ENCODE peak calls at places on chromosomes 3 and 15, in nine cellular contexts. G, H, L, F, S, R, P, Z and B are unnamed samples.

GRCh38 chr15:96362759-96363678 is 32.5 kb downstream of the NR2F2 start:
- DNase-seq in P (no peak), S (no peak), G (no peak), H (no peak), F (peak; percentile 91), R (no peak), Z (peak; percentile 43), L (no peak), B (no peak)

GRCh38 chr3:32395451-32395970 is 3.9 kb downstream of the CMTM7 start:
- DNase-seq in Z (no peak), R (no peak), F (no peak), P (no peak), S (no peak), H (peak; percentile 23), G (no peak), L (no peak), B (peak; percentile 42)

GRCh38 chr3:128484404-128485282 is 8.4 kb downstream of the GATA2 start:
- DNase-seq in Z (no peak), R (peak; percentile 22), F (peak; percentile 66), G (no peak), L (no peak), P (no peak), H (no peak), S (no peak), B (no peak)

GRCh38 chr3:196968233-196969000 is at the start of gene PIGZ:
- DNase-seq in S (no peak), G (no peak), F (peak; percentile 78), R (peak; percentile 65), P (no peak), Z (peak; percentile 56), H (peak; percentile 32), L (no peak), B (peak; percentile 30)

GRCh38 chr3:24588568-24588967 is 93.9 kb upstream of the THRB start:
- DNase-seq in Z (no peak), H (no peak), G (no peak), F (no peak), R (no peak), S (no peak), L (no peak), P (no peak), B (peak; percentile 37)

GRCh38 chr15:86611392-86612040 is 531.8 kb downstream of the AGBL1 start:
- DNase-seq in H (peak; percentile 40), S (no peak), P (no peak), G (peak; percentile 71), R (no peak), Z (peak; percentile 89), F (no peak), L (no peak), B (no peak)

GRCh38 chr15:87973456-87974215 is 282.9 kb downstream of the NTRK3 start:
- DNase-seq in F (peak; percentile 64), R (no peak), P (no peak), S (no peak), L (no peak), H (no peak), Z (no peak), G (no peak), B (no peak)

GRCh38 chr3:149015383-149015782 is 24.0 kb downstream of the GYG1 start:
- DNase-seq in R (no peak), P (no peak), S (no peak), L (no peak), H (peak; percentile 36), Z (no peak), G (no peak), F (no peak), B (no peak)

GRCh38 chr15:52789601-52790165 is 453 bp downstream of the ONECUT1 start:
- DNase-seq in S (no peak), R (peak; percentile 45), H (no peak), G (no peak), F (peak; percentile 64), P (no peak), Z (no peak), L (peak; percentile 29), B (peak; percentile 16)

GRCh38 chr3:111392911-111393351 is 149.1 kb upstream of the CD96 start:
- DNase-seq in G (no peak), S (peak; percentile 16), P (no peak), R (no peak), H (no peak), L (peak; percentile 8), F (no peak), Z (peak; percentile 90), B (no peak)

GRCh38 chr3:76651784-76652183 is 388.1 kb upstream of the ROBO2 start:
- DNase-seq in R (no peak), H (no peak), S (no peak), Z (no peak), L (peak; percentile 13), G (no peak), P (no peak), F (peak; percentile 14), B (no peak)

GRCh38 chr3:153513236-153513635 is 351.2 kb downstream of the RAP2B start:
- DNase-seq in G (no peak), L (peak; percentile 38), R (no peak), F (peak; percentile 41), H (peak; percentile 8), Z (peak; percentile 43), P (no peak), S (no peak), B (peak; percentile 23)

GRCh38 chr3:37703633-37704032 is 158.0 kb upstream of the CTDSPL start:
- DNase-seq in P (no peak), H (peak; percentile 9), R (no peak), S (no peak), L (peak; percentile 63), G (no peak), Z (peak; percentile 77), F (no peak), B (peak; percentile 7)

GRCh38 chr15:92942706-92943105 is 42.6 kb downstream of the CHD2 start:
- DNase-seq in G (no peak), H (no peak), R (no peak), F (no peak), L (no peak), Z (no peak), P (no peak), S (no peak), B (no peak)

GRCh38 chr15:92944946-92945521 is 44.9 kb downstream of the CHD2 start:
- DNase-seq in G (no peak), F (no peak), P (no peak), R (no peak), Z (no peak), H (no peak), L (no peak), S (no peak), B (no peak)

GRCh38 chr15:92947071-92947730 is 47.1 kb downstream of the CHD2 start:
- DNase-seq in R (no peak), Z (no peak), S (no peak), P (no peak), G (no peak), L (no peak), H (no peak), F (no peak), B (no peak)

GRCh38 chr15:92941668-92942067 is 41.5 kb downstream of the CHD2 start:
- DNase-seq in F (no peak), G (no peak), Z (no peak), H (no peak), S (no peak), R (no peak), L (no peak), P (no peak), B (no peak)

GRCh38 chr15:92943581-92943980 is 43.5 kb downstream of the CHD2 start:
- DNase-seq in R (no peak), G (no peak), S (no peak), L (no peak), Z (no peak), F (no peak), H (no peak), P (no peak), B (no peak)
- TF ChIP-seq CTCF in R (no peak), G (no peak), S (no peak), L (no peak), Z (no peak), F (no peak), H (no peak), P (no peak), B (no peak)

DNA sequence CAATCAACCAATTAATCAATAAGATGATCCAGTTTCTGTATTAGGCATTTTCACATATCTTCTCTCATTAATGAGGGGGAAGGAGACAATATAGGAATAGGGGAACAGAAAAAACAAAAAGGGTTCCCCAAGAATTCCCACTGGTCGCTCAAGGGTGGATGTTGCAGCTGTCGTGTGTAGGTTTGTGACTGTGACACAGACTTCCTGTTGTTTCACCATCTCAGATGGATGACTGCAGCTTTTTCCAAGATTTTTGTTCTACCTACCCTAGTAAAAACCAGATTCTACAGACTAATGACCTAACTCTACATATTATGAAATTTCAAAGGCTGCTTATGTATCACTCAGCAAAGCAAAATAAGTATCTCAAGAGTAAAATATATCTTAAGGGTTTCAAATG is 73.7 kb upstream of the MB21D2 start:
- DNase-seq in Z (no peak), G (no peak), H (no peak), L (no peak), F (no peak), S (no peak), P (no peak), R (no peak), B (peak; percentile 7)
- H3K4me3 ChIP-seq in Z (no peak overlapping the region), G (no peak overlapping the region), H (no peak overlapping the region), L (no peak overlapping the region), F (no peak overlapping the region), S (no peak overlapping the region), P (no peak overlapping the region), R (no peak overlapping the region), B (no peak overlapping the region)

GRCh38 chr15:94235041-94235440 is 3.7 kb downstream of the MCTP2 start:
- DNase-seq in F (no peak), R (no peak), S (no peak), P (no peak), L (no peak), Z (no peak), H (no peak), G (no peak), B (no peak)
- TF ChIP-seq CTCF in F (no peak), R (no peak), S (no peak), P (no peak), L (no peak), Z (no peak), H (no peak), G (no peak), B (no peak)

DNA sequence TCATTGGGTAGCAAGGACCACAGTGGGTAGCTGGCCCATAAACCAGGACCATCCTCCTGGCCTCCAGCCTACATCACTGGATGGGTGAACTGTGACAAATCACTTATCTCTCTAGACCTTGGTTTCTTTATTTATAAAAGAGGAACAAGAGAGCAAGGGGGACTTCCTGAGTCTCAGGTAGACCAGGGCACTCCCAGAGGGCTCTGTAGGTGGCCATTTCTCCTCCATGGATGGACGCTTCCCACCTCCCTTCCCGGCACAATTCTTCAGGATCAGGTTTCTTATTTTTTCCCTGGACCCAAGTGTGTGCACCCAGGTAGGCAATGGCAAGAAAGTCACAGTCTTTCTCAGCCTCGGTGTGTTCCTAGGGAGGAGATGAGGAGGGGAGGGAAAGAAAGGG is 41.4 kb upstream of the SPATA12 start:
- DNase-seq in S (no peak), P (no peak), H (no peak), L (no peak), G (no peak), R (no peak), F (no peak), Z (no peak), B (no peak)
- H3K4me3 ChIP-seq in S (no peak overlapping the region), P (no peak overlapping the region), H (no peak overlapping the region), L (no peak overlapping the region), G (no peak overlapping the region), R (no peak overlapping the region), F (no peak overlapping the region), Z (no peak overlapping the region), B (no peak overlapping the region)